ENCODE peak calls at places on chromosomes 12 and 14, in ten cellular contexts. One of them, this sample, is unnamed.

GRCh38 chr14:53180272-53181221 is 27.4 kb upstream of the DDHD1 start:
- DNase-seq in A549: peak; percentile 45
- DNase-seq in activated T-helper 1 cell treated with Interleukin-2 at 50 U/mL for 16 hours: peak; percentile 1
- DNase-seq in AG08395: no peak
- DNase-seq in glomerular endothelial cell: no peak
- DNase-seq in MCF 10A: peak; percentile 4
- DNase-seq in stimulated activated CD4-positive, alpha-beta T cell treated with anti-CD3 and anti-CD28 coated beads, Interleukin-2, amount 100 ng/mL, for 48 hours: peak; percentile 11
- DNase-seq in fibroblast of lung: peak; percentile 33
- DNase-seq in ELR: peak; percentile 40
- DNase-seq in kidney glomerular epithelial cell: no peak
- DNase-seq in this sample: no peak

GRCh38 chr12:43786899-43787693 is 19.0 kb downstream of the TWF1 start:
- DNase-seq in activated T-helper 1 cell treated with Interleukin-2 at 50 U/mL for 16 hours: no peak
- DNase-seq in stimulated activated CD4-positive, alpha-beta T cell treated with anti-CD3 and anti-CD28 coated beads, Interleukin-2, amount 100 ng/mL, for 48 hours: no peak
- DNase-seq in kidney glomerular epithelial cell: no peak
- DNase-seq in AG08395: no peak
- DNase-seq in ELR: no peak
- DNase-seq in MCF 10A: no peak
- DNase-seq in fibroblast of lung: peak; percentile 19
- DNase-seq in A549: no peak
- DNase-seq in glomerular endothelial cell: no peak
- DNase-seq in this sample: no peak

GRCh38 chr14:64388533-64389243 is 535 bp downstream of the MTHFD1 start:
- DNase-seq in AG08395: peak; percentile 10
- DNase-seq in A549: no peak
- DNase-seq in activated T-helper 1 cell treated with Interleukin-2 at 50 U/mL for 16 hours: peak; percentile 13
- DNase-seq in MCF 10A: peak; percentile 25
- DNase-seq in stimulated activated CD4-positive, alpha-beta T cell treated with anti-CD3 and anti-CD28 coated beads, Interleukin-2, amount 100 ng/mL, for 48 hours: no peak
- DNase-seq in glomerular endothelial cell: peak; percentile 7
- DNase-seq in ELR: peak; percentile 50
- DNase-seq in fibroblast of lung: peak; percentile 23
- DNase-seq in kidney glomerular epithelial cell: peak; percentile 70
- DNase-seq in this sample: no peak

GRCh38 chr12:26195250-26195640 is at the start of gene SSPN:
- DNase-seq in MCF 10A: no peak
- DNase-seq in kidney glomerular epithelial cell: peak; percentile 18
- DNase-seq in glomerular endothelial cell: no peak
- DNase-seq in AG08395: peak; percentile 33
- DNase-seq in stimulated activated CD4-positive, alpha-beta T cell treated with anti-CD3 and anti-CD28 coated beads, Interleukin-2, amount 100 ng/mL, for 48 hours: no peak
- DNase-seq in fibroblast of lung: peak; percentile 70
- DNase-seq in ELR: peak; percentile 69
- DNase-seq in activated T-helper 1 cell treated with Interleukin-2 at 50 U/mL for 16 hours: no peak
- DNase-seq in A549: peak; percentile 33
- DNase-seq in this sample: peak; percentile 36

GRCh38 chr14:47040490-47040889 is 388.9 kb upstream of the RPL10L start:
- DNase-seq in kidney glomerular epithelial cell: peak; percentile 26
- DNase-seq in AG08395: no peak
- DNase-seq in A549: peak; percentile 31
- DNase-seq in fibroblast of lung: no peak
- DNase-seq in stimulated activated CD4-positive, alpha-beta T cell treated with anti-CD3 and anti-CD28 coated beads, Interleukin-2, amount 100 ng/mL, for 48 hours: no peak
- DNase-seq in activated T-helper 1 cell treated with Interleukin-2 at 50 U/mL for 16 hours: no peak
- DNase-seq in ELR: no peak
- DNase-seq in glomerular endothelial cell: no peak
- DNase-seq in MCF 10A: peak; percentile 14
- DNase-seq in this sample: no peak

GRCh38 chr12:15276088-15276698 is 46.1 kb upstream of the PTPRO start:
- DNase-seq in fibroblast of lung: peak; percentile 70
- DNase-seq in ELR: peak; percentile 62
- DNase-seq in MCF 10A: peak; percentile 78
- DNase-seq in stimulated activated CD4-positive, alpha-beta T cell treated with anti-CD3 and anti-CD28 coated beads, Interleukin-2, amount 100 ng/mL, for 48 hours: no peak
- DNase-seq in AG08395: peak; percentile 52
- DNase-seq in glomerular endothelial cell: no peak
- DNase-seq in kidney glomerular epithelial cell: peak; percentile 48
- DNase-seq in A549: peak; percentile 48
- DNase-seq in activated T-helper 1 cell treated with Interleukin-2 at 50 U/mL for 16 hours: no peak
- DNase-seq in this sample: no peak

GRCh38 chr14:61642246-61642982 is 52.9 kb upstream of the HIF1A start:
- DNase-seq in stimulated activated CD4-positive, alpha-beta T cell treated with anti-CD3 and anti-CD28 coated beads, Interleukin-2, amount 100 ng/mL, for 48 hours: no peak
- DNase-seq in glomerular endothelial cell: no peak
- DNase-seq in MCF 10A: peak; percentile 77
- DNase-seq in ELR: peak; percentile 66
- DNase-seq in AG08395: peak; percentile 49
- DNase-seq in A549: peak; percentile 7
- DNase-seq in kidney glomerular epithelial cell: peak; percentile 73
- DNase-seq in fibroblast of lung: peak; percentile 62
- DNase-seq in activated T-helper 1 cell treated with Interleukin-2 at 50 U/mL for 16 hours: no peak
- DNase-seq in this sample: no peak

GRCh38 chr14:104385189-104386135 is 194.1 kb upstream of the C14orf180 start:
- DNase-seq in glomerular endothelial cell: no peak
- DNase-seq in A549: no peak
- DNase-seq in activated T-helper 1 cell treated with Interleukin-2 at 50 U/mL for 16 hours: no peak
- DNase-seq in MCF 10A: no peak
- DNase-seq in ELR: no peak
- DNase-seq in fibroblast of lung: no peak
- DNase-seq in AG08395: no peak
- DNase-seq in kidney glomerular epithelial cell: no peak
- DNase-seq in stimulated activated CD4-positive, alpha-beta T cell treated with anti-CD3 and anti-CD28 coated beads, Interleukin-2, amount 100 ng/mL, for 48 hours: no peak
- DNase-seq in this sample: no peak

GRCh38 chr14:24084439-24084838 is 9.7 kb upstream of the PCK2 start:
- DNase-seq in activated T-helper 1 cell treated with Interleukin-2 at 50 U/mL for 16 hours: no peak
- DNase-seq in MCF 10A: no peak
- DNase-seq in A549: no peak
- DNase-seq in glomerular endothelial cell: no peak
- DNase-seq in AG08395: no peak
- DNase-seq in stimulated activated CD4-positive, alpha-beta T cell treated with anti-CD3 and anti-CD28 coated beads, Interleukin-2, amount 100 ng/mL, for 48 hours: no peak
- DNase-seq in kidney glomerular epithelial cell: no peak
- DNase-seq in fibroblast of lung: no peak
- DNase-seq in ELR: no peak
- DNase-seq in this sample: no peak

GRCh38 chr14:54219281-54220121 is 177.3 kb upstream of the CDKN3 start:
- DNase-seq in fibroblast of lung: no peak
- DNase-seq in AG08395: peak; percentile 19
- DNase-seq in MCF 10A: no peak
- DNase-seq in kidney glomerular epithelial cell: no peak
- DNase-seq in stimulated activated CD4-positive, alpha-beta T cell treated with anti-CD3 and anti-CD28 coated beads, Interleukin-2, amount 100 ng/mL, for 48 hours: no peak
- DNase-seq in A549: no peak
- DNase-seq in ELR: no peak
- DNase-seq in glomerular endothelial cell: no peak
- DNase-seq in activated T-helper 1 cell treated with Interleukin-2 at 50 U/mL for 16 hours: no peak
- DNase-seq in this sample: no peak

GRCh38 chr12:55741978-55742377 is 944 bp upstream of the GDF11 start:
- DNase-seq in A549: no peak
- DNase-seq in stimulated activated CD4-positive, alpha-beta T cell treated with anti-CD3 and anti-CD28 coated beads, Interleukin-2, amount 100 ng/mL, for 48 hours: no peak
- DNase-seq in kidney glomerular epithelial cell: no peak
- DNase-seq in MCF 10A: no peak
- DNase-seq in activated T-helper 1 cell treated with Interleukin-2 at 50 U/mL for 16 hours: no peak
- DNase-seq in ELR: no peak
- DNase-seq in glomerular endothelial cell: no peak
- DNase-seq in fibroblast of lung: no peak
- DNase-seq in AG08395: no peak
- DNase-seq in this sample: no peak

GRCh38 chr12:57849035-57849434 is 2.5 kb upstream of the CTDSP2 start:
- DNase-seq in MCF 10A: peak; percentile 25
- DNase-seq in A549: no peak
- DNase-seq in ELR: no peak
- DNase-seq in activated T-helper 1 cell treated with Interleukin-2 at 50 U/mL for 16 hours: no peak
- DNase-seq in kidney glomerular epithelial cell: no peak
- DNase-seq in stimulated activated CD4-positive, alpha-beta T cell treated with anti-CD3 and anti-CD28 coated beads, Interleukin-2, amount 100 ng/mL, for 48 hours: no peak
- DNase-seq in fibroblast of lung: no peak
- DNase-seq in glomerular endothelial cell: no peak
- DNase-seq in AG08395: no peak
- DNase-seq in this sample: no peak

GRCh38 chr12:54028324-54029201 is at the start of gene HOXC6:
- DNase-seq in A549: peak; percentile 53
- DNase-seq in fibroblast of lung: peak; percentile 24
- DNase-seq in kidney glomerular epithelial cell: no peak
- DNase-seq in AG08395: peak; percentile 77
- DNase-seq in activated T-helper 1 cell treated with Interleukin-2 at 50 U/mL for 16 hours: no peak
- DNase-seq in stimulated activated CD4-positive, alpha-beta T cell treated with anti-CD3 and anti-CD28 coated beads, Interleukin-2, amount 100 ng/mL, for 48 hours: no peak
- DNase-seq in ELR: no peak
- DNase-seq in glomerular endothelial cell: no peak
- DNase-seq in MCF 10A: peak; percentile 48
- DNase-seq in this sample: peak; percentile 61

GRCh38 chr14:94753067-94753466 is 16.8 kb downstream of the GSC start:
- DNase-seq in AG08395: no peak
- DNase-seq in ELR: no peak
- DNase-seq in MCF 10A: no peak
- DNase-seq in glomerular endothelial cell: no peak
- DNase-seq in stimulated activated CD4-positive, alpha-beta T cell treated with anti-CD3 and anti-CD28 coated beads, Interleukin-2, amount 100 ng/mL, for 48 hours: no peak
- DNase-seq in kidney glomerular epithelial cell: no peak
- DNase-seq in fibroblast of lung: no peak
- DNase-seq in A549: no peak
- DNase-seq in activated T-helper 1 cell treated with Interleukin-2 at 50 U/mL for 16 hours: no peak
- DNase-seq in this sample: no peak

GRCh38 chr12:66744956-66745383 is 66.1 kb upstream of the GRIP1 start:
- DNase-seq in ELR: no peak
- DNase-seq in fibroblast of lung: no peak
- DNase-seq in glomerular endothelial cell: no peak
- DNase-seq in stimulated activated CD4-positive, alpha-beta T cell treated with anti-CD3 and anti-CD28 coated beads, Interleukin-2, amount 100 ng/mL, for 48 hours: no peak
- DNase-seq in MCF 10A: no peak
- DNase-seq in A549: no peak
- DNase-seq in activated T-helper 1 cell treated with Interleukin-2 at 50 U/mL for 16 hours: no peak
- DNase-seq in AG08395: no peak
- DNase-seq in kidney glomerular epithelial cell: no peak
- DNase-seq in this sample: no peak